ENCODE peak calls at places on chromosome 20, in seven cellular contexts. X is tibial nerve, T is cardiac muscle cell, Z is spleen, P is right lobe of liver, M is dorsolateral prefrontal cortex, Q is IMR-90. C is an unnamed sample.

GRCh38 chr20:52993091-52993490 is 20.9 kb downstream of the TSHZ2 start:
- DNase-seq in X (no peak), T (no peak), Z (no peak), P (no peak), M (no peak), Q (no peak), C (no peak)

GRCh38 chr20:58065508-58066361 is 162.7 kb downstream of the ANKRD60 start:
- DNase-seq in X (no peak), T (no peak), Z (no peak), P (no peak), M (no peak), Q (no peak), C (peak; percentile 68)

GRCh38 chr20:23244207-23244915 is 106.2 kb upstream of the NXT1 start:
- DNase-seq in X (no peak), T (no peak), Z (peak; percentile 45), P (peak; percentile 42), M (no peak), Q (no peak), C (no peak)

GRCh38 chr20:62064788-62065668 is 653 bp downstream of the TAF4 start:
- DNase-seq in X (no peak), T (peak; percentile 68), Z (peak; percentile 88), P (no peak), M (no peak), Q (no peak), C (peak; percentile 42)

GRCh38 chr20:58251979-58252591 is 23.6 kb upstream of the ANKRD60 start:
- DNase-seq in X (no peak), T (no peak), Z (no peak), P (no peak), M (no peak), Q (peak; percentile 96), C (peak; percentile 99)

GRCh38 chr20:11454966-11455799 is 462.5 kb upstream of the BTBD3 start:
- DNase-seq in X (no peak), T (peak; percentile 5), Z (no peak), P (no peak), M (no peak), Q (peak; percentile 78), C (peak; percentile 76)

GRCh38 chr20:40835321-40835720 is 146.3 kb upstream of the MAFB start:
- DNase-seq in X (no peak), T (no peak), Z (no peak), P (no peak), M (no peak), Q (no peak), C (no peak)

GRCh38 chr20:32792316-32792715 is 27.4 kb upstream of the MAPRE1 start:
- DNase-seq in X (no peak), T (peak; percentile 44), Z (no peak), P (no peak), M (no peak), Q (peak; percentile 23), C (no peak)

GRCh38 chr20:54084193-54084592 is 13.8 kb upstream of the BCAS1 start:
- DNase-seq in X (no peak), T (no peak), Z (no peak), P (no peak), M (no peak), Q (no peak), C (no peak)

GRCh38 chr20:62598761-62599194 is 43.5 kb upstream of the SLCO4A1 start:
- DNase-seq in X (no peak), T (no peak), Z (no peak), P (no peak), M (no peak), Q (no peak), C (peak; percentile 95)

DNA sequence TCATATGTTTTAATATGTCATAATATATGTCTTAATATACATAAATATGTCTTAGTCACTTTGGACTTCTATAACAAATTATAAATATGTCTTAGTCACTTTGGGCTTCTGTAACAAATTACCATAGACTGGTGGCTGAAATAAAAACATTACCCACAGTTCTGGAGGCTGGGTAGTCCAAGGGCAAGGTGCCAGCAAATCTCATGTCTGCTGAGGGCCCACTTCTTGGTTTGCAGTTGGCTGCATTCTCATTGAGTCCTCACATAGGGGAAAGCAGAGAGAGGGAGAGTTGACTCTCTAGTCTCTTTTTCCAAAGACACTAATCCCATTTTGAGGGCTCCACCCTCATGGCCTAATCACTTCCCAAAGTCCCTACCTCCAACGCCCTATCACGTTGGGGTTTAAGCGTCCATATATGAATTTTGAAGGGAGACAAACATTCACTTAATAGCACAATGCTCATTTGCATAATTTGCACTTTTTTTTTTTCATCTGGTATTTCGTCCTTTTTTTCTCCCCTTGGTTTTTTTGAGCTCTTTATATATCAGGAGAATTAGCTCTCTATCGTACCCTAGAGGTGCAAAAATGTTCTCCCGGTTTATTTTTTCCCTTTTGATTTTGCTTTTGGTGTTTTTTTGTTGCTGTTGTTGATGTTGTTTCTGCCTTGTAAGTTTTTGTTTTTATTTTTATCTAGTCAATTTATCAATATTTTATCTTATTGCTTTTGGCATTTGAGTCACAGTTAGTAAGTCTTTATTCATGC is 266.4 kb downstream of the PLCB1 start:
- DNase-seq in X (no peak), T (no peak), Z (no peak), P (no peak), M (no peak), Q (no peak), C (no peak)
- TF ChIP-seq CTCF in X (no peak), T (peak; percentile 5), Z (no peak), P (no peak), M (no peak), Q (no peak), C (no peak)

GRCh38 chr20:3677733-3678132 is 4.1 kb downstream of the ADAM33 start:
- DNase-seq in X (no peak), T (no peak), Z (no peak), P (no peak), M (no peak), Q (peak; percentile 13), C (no peak)
- H3K27ac ChIP-seq in X (peak overlapping the region; percentile 93), T (no peak overlapping the region), Z (no peak overlapping the region), P (no peak overlapping the region), M (peak overlapping the region; percentile 1), Q (no peak overlapping the region), C (no peak overlapping the region)

DNA sequence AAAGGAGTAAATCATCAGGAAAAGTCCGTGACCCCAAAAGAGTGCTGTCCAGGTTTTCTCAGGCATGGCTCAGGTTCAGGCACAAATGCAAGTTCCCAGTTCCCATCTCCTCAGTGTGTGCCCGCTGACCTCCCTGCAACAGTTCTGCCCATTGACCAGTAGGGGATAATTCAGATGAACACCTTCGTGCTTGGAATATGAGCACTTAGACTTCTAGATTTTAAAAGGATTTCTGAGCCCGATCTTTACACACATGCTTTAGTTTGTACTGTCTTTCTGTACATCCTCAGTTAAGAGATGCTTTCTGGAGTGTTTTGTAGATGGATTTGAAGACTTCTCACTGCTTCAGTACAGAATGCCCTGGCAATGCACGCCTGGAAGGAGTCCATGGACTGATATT is 239.7 kb upstream of the PLCB4 start:
- DNase-seq in X (no peak), T (no peak), Z (no peak), P (no peak), M (no peak), Q (no peak), C (no peak)
- TF ChIP-seq CTCF in X (no peak), T (peak; percentile 8), Z (no peak), P (no peak), M (peak; percentile 26), Q (no peak), C (no peak)

DNA sequence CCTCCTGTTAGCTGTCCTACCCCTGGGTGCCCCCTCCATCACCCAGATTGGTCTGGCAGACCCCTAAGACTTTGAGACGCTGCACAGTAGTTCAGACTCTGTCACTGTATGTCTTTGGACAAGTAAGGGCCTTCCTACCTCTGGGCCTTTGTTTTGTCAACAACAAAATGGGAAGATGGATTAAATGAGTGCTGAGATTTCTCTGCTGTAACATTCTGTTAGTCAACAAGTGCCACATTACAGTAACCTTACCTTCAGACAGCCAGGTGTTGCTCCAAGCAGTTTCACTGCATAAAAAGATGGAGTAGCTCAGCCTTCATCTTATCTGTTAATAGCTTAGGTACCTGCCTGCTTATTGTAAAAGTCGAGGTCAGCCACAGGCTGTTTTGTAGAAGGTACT is 16.0 kb downstream of the CHMP4B start:
- DNase-seq in X (no peak), T (no peak), Z (no peak), P (no peak), M (no peak), Q (no peak), C (no peak)
- H3K27ac ChIP-seq in X (no peak overlapping the region), T (peak overlapping the region; percentile 58), Z (peak overlapping the region; percentile 49), P (no peak overlapping the region), M (no peak overlapping the region), Q (no peak overlapping the region), C (no peak overlapping the region)

GRCh38 chr20:44199877-44200276 is 10.7 kb downstream of the OSER1 start:
- DNase-seq in X (no peak), T (no peak), Z (no peak), P (no peak), M (no peak), Q (no peak), C (no peak)

GRCh38 chr20:44198872-44199271 is 11.7 kb downstream of the OSER1 start:
- DNase-seq in X (no peak), T (no peak), Z (no peak), P (no peak), M (no peak), Q (no peak), C (no peak)

GRCh38 chr20:44195613-44196012 is 8.6 kb upstream of the JPH2 start:
- DNase-seq in X (no peak), T (no peak), Z (no peak), P (no peak), M (no peak), Q (no peak), C (no peak)

GRCh38 chr20:44193801-44194200 is 6.8 kb upstream of the JPH2 start:
- DNase-seq in X (no peak), T (no peak), Z (no peak), P (no peak), M (no peak), Q (no peak), C (no peak)

DNA sequence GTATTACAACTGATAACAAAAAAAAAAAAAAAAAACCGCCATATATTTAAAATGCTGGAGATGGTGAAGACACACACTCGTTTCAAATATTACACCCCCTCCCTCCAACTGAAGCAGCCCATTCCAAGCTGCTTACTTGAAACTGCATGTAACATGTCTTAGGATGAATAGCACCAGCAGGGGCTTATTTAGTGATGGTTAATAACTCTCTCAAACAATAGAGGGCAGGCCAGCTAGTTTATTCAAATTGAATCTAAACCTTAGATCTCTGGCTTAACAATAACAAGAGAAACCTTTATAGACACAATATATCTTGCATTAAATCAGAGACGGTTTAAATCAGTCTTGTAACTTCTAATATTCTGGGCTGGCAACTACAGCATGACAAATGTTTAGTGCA is 9.3 kb upstream of the JPH2 start:
- DNase-seq in X (no peak), T (no peak), Z (no peak), P (no peak), M (no peak), Q (no peak), C (peak; percentile 50)
- TF ChIP-seq CTCF in X (no peak), T (peak; percentile 19), Z (no peak), P (no peak), M (no peak), Q (no peak), C (peak; percentile 24)

GRCh38 chr20:1809611-1810510 is 85.3 kb upstream of the SIRPA start:
- DNase-seq in X (no peak), T (no peak), Z (no peak), P (peak; percentile 42), M (no peak), Q (peak; percentile 77), C (peak; percentile 62)
- H3K27ac ChIP-seq in X (peak overlapping the region; percentile 78), T (no peak overlapping the region), Z (peak overlapping the region; percentile 87), P (no peak overlapping the region), M (peak overlapping the region; percentile 85), Q (peak overlapping the region; percentile 98), C (peak overlapping the region; percentile 92)

C was measured in RWPE1.